ENCODE peak calls at places on chromosomes 5 and 9, in four cellular contexts. One of them, this sample, is unnamed. For H3K4me1, the result is how much of the 10 kb centered on the place peaks cover.

GRCh38 chr9:7844283-7844682 is 44.7 kb upstream of the DMAC1 start:
- DNase-seq in right cardiac atrium: no peak
- DNase-seq in heart left ventricle: no peak
- DNase-seq in cardiac muscle cell: peak
- DNase-seq in this sample: no peak

GRCh38 chr5:10301266-10301665 is 6.4 kb downstream of the CMBL start:
- DNase-seq in right cardiac atrium: no peak
- DNase-seq in heart left ventricle: no peak
- DNase-seq in cardiac muscle cell: no peak
- DNase-seq in this sample: no peak

GRCh38 chr9:16135916-16136315 is 583.1 kb downstream of the CCDC171 start:
- DNase-seq in right cardiac atrium: no peak
- DNase-seq in heart left ventricle: no peak
- DNase-seq in cardiac muscle cell: no peak
- DNase-seq in this sample: no peak

GRCh38 chr5:6591671-6592288 is 41.1 kb downstream of the NSUN2 start:
- DNase-seq in right cardiac atrium: no peak
- DNase-seq in heart left ventricle: no peak
- DNase-seq in cardiac muscle cell: no peak
- DNase-seq in this sample: no peak

GRCh38 chr9:84218322-84218721 is 122.2 kb downstream of the SLC28A3 start:
- DNase-seq in right cardiac atrium: no peak
- DNase-seq in heart left ventricle: no peak
- DNase-seq in cardiac muscle cell: no peak
- DNase-seq in this sample: no peak

GRCh38 chr9:69089491-69089890 is 53.9 kb downstream of the FXN start:
- DNase-seq in right cardiac atrium: no peak
- DNase-seq in heart left ventricle: no peak
- DNase-seq in cardiac muscle cell: no peak
- DNase-seq in this sample: no peak

GRCh38 chr5:121152411-121152810 is 688.3 kb downstream of the PRR16 start:
- DNase-seq in right cardiac atrium: no peak
- DNase-seq in heart left ventricle: no peak
- DNase-seq in cardiac muscle cell: no peak
- DNase-seq in this sample: no peak

GRCh38 chr9:4167040-4167671 is 132.7 kb downstream of the GLIS3 start:
- DNase-seq in right cardiac atrium: no peak
- DNase-seq in heart left ventricle: no peak
- DNase-seq in cardiac muscle cell: no peak
- DNase-seq in this sample: no peak

GRCh38 chr9:93954436-93955355 is at the start of gene BARX1:
- DNase-seq in right cardiac atrium: no peak
- DNase-seq in heart left ventricle: no peak
- DNase-seq in cardiac muscle cell: no peak
- DNase-seq in this sample: no peak

GRCh38 chr9:111759762-111760639 is 34.7 kb downstream of the SHOC1 start:
- DNase-seq in right cardiac atrium: no peak
- DNase-seq in heart left ventricle: no peak
- DNase-seq in cardiac muscle cell: peak
- DNase-seq in this sample: no peak

GRCh38 chr5:15601274-15601673 is 101.3 kb downstream of the FBXL7 start:
- DNase-seq in right cardiac atrium: no peak
- DNase-seq in heart left ventricle: no peak
- DNase-seq in cardiac muscle cell: no peak
- DNase-seq in this sample: no peak

DNA sequence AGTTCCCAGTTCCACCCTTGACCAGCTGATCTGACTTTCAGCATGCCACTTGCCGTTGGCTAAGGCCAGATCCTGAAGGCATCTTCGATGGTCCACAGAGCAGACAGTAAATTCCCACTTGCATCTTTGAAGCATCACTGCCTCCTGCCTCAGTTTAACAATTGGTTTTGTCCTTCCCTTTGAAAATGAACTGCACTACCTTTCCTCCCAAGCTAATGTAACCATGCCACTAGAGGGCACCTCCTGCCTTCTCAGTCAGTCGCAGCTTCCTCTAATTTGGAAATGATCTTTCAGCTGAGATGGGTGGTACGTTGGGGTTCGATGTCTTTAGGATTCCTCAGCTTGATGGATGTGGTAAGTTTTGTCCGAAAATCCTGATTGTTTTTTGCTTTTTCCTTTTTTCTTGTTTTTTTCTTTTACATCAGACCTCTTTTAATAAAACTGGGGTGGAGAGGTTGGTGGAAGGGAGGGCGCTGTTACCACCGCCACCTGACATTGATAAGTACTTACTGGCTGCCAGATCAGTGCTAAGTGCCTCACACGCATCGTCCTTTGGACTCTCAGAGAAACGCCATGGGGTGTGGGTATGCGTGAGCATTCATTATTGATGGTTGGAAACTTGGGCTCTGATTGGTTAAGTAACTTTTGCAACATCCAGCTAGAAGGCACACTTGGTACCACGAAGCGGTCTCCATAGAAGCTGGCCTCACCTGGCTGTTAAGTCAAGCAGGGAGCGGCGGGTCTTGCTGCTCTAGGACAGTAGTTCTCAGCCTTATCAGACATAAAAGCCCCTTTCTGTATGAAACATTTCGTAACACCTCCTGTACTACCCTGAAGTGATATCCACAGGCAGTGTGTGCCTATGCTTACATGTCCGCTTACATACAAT is 16.9 kb downstream of the PTTG1 start:
- DNase-seq in right cardiac atrium: no peak
- DNase-seq in heart left ventricle: no peak
- DNase-seq in cardiac muscle cell: peak
- DNase-seq in this sample: no peak
- H3K4me1 ChIP-seq in right cardiac atrium: under half
- H3K4me1 ChIP-seq in heart left ventricle: under half
- H3K4me1 ChIP-seq in cardiac muscle cell: under half
- H3K4me1 ChIP-seq in this sample: under half

GRCh38 chr9:137299938-137300337 is 2.1 kb downstream of the NRARP start:
- DNase-seq in right cardiac atrium: peak
- DNase-seq in heart left ventricle: peak
- DNase-seq in cardiac muscle cell: peak
- DNase-seq in this sample: no peak

GRCh38 chr9:137297966-137298365 is 4.1 kb downstream of the NRARP start:
- DNase-seq in right cardiac atrium: peak
- DNase-seq in heart left ventricle: peak
- DNase-seq in cardiac muscle cell: no peak
- DNase-seq in this sample: no peak

GRCh38 chr9:137297060-137297664 is 4.9 kb downstream of the NRARP start:
- DNase-seq in right cardiac atrium: peak
- DNase-seq in heart left ventricle: no peak
- DNase-seq in cardiac muscle cell: no peak
- DNase-seq in this sample: no peak

GRCh38 chr9:137298983-137299521 is 3.0 kb downstream of the NRARP start:
- DNase-seq in right cardiac atrium: peak
- DNase-seq in heart left ventricle: no peak
- DNase-seq in cardiac muscle cell: peak
- DNase-seq in this sample: no peak

DNA sequence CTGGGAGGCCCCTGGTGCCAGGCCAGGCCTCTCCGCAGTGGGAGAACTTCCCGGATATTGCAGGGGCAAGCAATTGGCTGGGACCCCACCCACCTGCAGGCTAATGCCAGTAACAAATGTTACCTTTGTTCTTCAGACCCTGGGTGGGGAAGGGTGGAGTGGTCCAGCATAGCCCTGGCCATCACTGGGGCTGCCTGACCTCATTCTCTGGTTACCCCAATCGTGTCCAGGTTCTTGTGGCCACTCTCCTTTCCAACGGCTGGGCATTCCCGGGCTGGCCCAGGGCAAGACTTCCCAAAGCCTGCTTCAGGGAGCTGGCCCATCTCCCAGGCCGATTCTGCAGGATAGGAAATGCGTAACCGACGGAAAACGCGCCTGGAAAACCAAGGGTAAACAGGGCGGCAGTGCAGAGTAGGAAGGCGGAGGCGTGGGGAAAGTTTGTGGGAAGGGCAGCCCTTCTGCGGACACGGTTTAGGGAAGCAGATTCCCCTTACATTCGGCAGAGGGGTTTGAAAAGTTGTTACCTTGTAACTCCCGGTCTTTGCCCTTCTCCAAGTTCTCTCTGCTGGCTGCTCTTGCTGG is 3.6 kb downstream of the NRARP start:
- DNase-seq in right cardiac atrium: peak
- DNase-seq in heart left ventricle: peak
- DNase-seq in cardiac muscle cell: no peak
- DNase-seq in this sample: no peak
- H3K4me3 ChIP-seq in right cardiac atrium: peak
- H3K4me3 ChIP-seq in heart left ventricle: peak
- H3K4me3 ChIP-seq in cardiac muscle cell: no peak
- H3K4me3 ChIP-seq in this sample: peak

GRCh38 chr9:114138537-114138936 is 16.8 kb upstream of the COL27A1 start:
- DNase-seq in right cardiac atrium: peak
- DNase-seq in heart left ventricle: no peak
- DNase-seq in cardiac muscle cell: no peak
- DNase-seq in this sample: no peak

GRCh38 chr9:114140850-114141249 is 14.5 kb upstream of the COL27A1 start:
- DNase-seq in right cardiac atrium: no peak
- DNase-seq in heart left ventricle: no peak
- DNase-seq in cardiac muscle cell: no peak
- DNase-seq in this sample: no peak

GRCh38 chr9:114140401-114140800 is 14.9 kb upstream of the COL27A1 start:
- DNase-seq in right cardiac atrium: no peak
- DNase-seq in heart left ventricle: no peak
- DNase-seq in cardiac muscle cell: no peak
- DNase-seq in this sample: no peak

GRCh38 chr9:114137831-114138230 is 17.5 kb upstream of the COL27A1 start:
- DNase-seq in right cardiac atrium: no peak
- DNase-seq in heart left ventricle: no peak
- DNase-seq in cardiac muscle cell: no peak
- DNase-seq in this sample: no peak

DNA sequence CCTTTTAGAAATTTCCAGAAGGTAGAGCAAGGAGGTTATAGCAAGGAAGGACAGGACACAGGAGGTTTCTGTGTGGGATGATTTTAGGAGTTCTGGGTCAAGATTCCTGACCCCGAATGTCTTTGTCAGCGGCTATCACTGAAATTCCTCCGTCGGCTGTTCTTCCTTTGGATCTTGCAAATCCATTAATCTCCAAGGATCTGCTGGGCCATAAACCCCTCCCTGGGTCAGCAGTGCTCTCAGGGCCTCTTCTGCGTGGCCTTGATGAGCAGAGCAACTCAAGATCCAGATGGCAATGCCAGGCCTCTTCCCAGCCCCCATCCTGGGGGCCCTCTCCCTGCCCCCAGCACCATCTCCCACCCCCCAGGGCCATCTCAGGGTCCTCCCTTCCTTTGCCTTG is 16.3 kb upstream of the COL27A1 start:
- DNase-seq in right cardiac atrium: no peak
- DNase-seq in heart left ventricle: no peak
- DNase-seq in cardiac muscle cell: no peak
- DNase-seq in this sample: no peak
- H3K27ac ChIP-seq in right cardiac atrium: no peak
- H3K27ac ChIP-seq in heart left ventricle: no peak
- H3K27ac ChIP-seq in cardiac muscle cell: no peak
- H3K27ac ChIP-seq in this sample: no peak

GRCh38 chr5:39448504-39449128 is 23.8 kb upstream of the DAB2 start:
- DNase-seq in right cardiac atrium: peak
- DNase-seq in heart left ventricle: no peak
- DNase-seq in cardiac muscle cell: no peak
- DNase-seq in this sample: peak
- H3K4me1 ChIP-seq in right cardiac atrium: under half
- H3K4me1 ChIP-seq in heart left ventricle: under half
- H3K4me1 ChIP-seq in cardiac muscle cell: under half
- H3K4me1 ChIP-seq in this sample: under half

GRCh38 chr5:60805470-60805869 is 38.6 kb downstream of the ELOVL7 start:
- DNase-seq in right cardiac atrium: no peak
- DNase-seq in heart left ventricle: no peak
- DNase-seq in cardiac muscle cell: no peak
- DNase-seq in this sample: no peak

GRCh38 chr5:60810036-60810435 is 34.0 kb downstream of the ELOVL7 start:
- DNase-seq in right cardiac atrium: no peak
- DNase-seq in heart left ventricle: no peak
- DNase-seq in cardiac muscle cell: no peak
- DNase-seq in this sample: no peak

GRCh38 chr5:60803712-60804111 is 40.4 kb downstream of the ELOVL7 start:
- DNase-seq in right cardiac atrium: no peak
- DNase-seq in heart left ventricle: no peak
- DNase-seq in cardiac muscle cell: no peak
- DNase-seq in this sample: no peak

GRCh38 chr5:60810438-60811085 is 33.5 kb downstream of the ELOVL7 start:
- DNase-seq in right cardiac atrium: no peak
- DNase-seq in heart left ventricle: no peak
- DNase-seq in cardiac muscle cell: no peak
- DNase-seq in this sample: no peak

GRCh38 chr5:60806591-60807243 is 37.4 kb downstream of the ELOVL7 start:
- DNase-seq in right cardiac atrium: no peak
- DNase-seq in heart left ventricle: no peak
- DNase-seq in cardiac muscle cell: no peak
- DNase-seq in this sample: no peak
- H3K4me3 ChIP-seq in right cardiac atrium: no peak
- H3K4me3 ChIP-seq in heart left ventricle: no peak
- H3K4me3 ChIP-seq in cardiac muscle cell: no peak
- H3K4me3 ChIP-seq in this sample: no peak

DNA sequence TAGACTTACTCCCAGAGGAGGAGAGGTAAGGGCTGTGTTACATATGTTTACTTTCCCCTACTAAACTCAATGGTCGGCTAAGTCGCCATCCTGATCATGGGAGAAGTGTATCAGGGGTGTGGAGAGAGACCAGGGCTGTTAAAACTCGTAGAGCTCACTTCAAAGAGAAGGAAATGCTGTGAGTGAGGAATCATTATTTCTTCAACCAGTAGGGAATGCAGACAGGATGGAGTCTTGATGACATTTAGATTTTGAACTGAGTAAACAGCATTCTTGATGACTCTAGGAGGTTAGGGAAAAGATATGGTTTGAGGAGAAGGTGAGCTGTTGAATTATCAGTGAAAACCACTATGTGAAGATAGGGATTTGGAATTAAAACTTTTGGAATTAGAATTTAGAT is 17.3 kb downstream of the RECK start:
- DNase-seq in right cardiac atrium: no peak
- DNase-seq in heart left ventricle: no peak
- DNase-seq in cardiac muscle cell: peak
- DNase-seq in this sample: no peak
- H3K27ac ChIP-seq in right cardiac atrium: no peak
- H3K27ac ChIP-seq in heart left ventricle: no peak
- H3K27ac ChIP-seq in cardiac muscle cell: peak
- H3K27ac ChIP-seq in this sample: no peak

This sample was measured in psoas muscle.